ENCODE peak calls at places on chromosomes 7 and 10, in four cellular contexts. One of them, this sample, is unnamed.

GRCh38 chr10:110566472-110567200 is 859 bp upstream of the SMC3 start:
- DNase-seq in lung: no peak
- DNase-seq in stimulated activated CD8-positive, alpha-beta memory T cell treated with anti-CD3 and anti-CD28 coated beads, Interleukin-12 subunit alpha, Interleukin-12 subunit beta, amount 100 ng/mL, for 4 hours: no peak
- DNase-seq in AG08395: peak
- DNase-seq in this sample: no peak

GRCh38 chr7:69803699-69804516 is 205.6 kb downstream of the AUTS2 start:
- DNase-seq in lung: no peak
- DNase-seq in stimulated activated CD8-positive, alpha-beta memory T cell treated with anti-CD3 and anti-CD28 coated beads, Interleukin-12 subunit alpha, Interleukin-12 subunit beta, amount 100 ng/mL, for 4 hours: no peak
- DNase-seq in AG08395: no peak
- DNase-seq in this sample: no peak

GRCh38 chr7:178444-178843 is 13.9 kb upstream of the FAM20C start:
- DNase-seq in lung: no peak
- DNase-seq in stimulated activated CD8-positive, alpha-beta memory T cell treated with anti-CD3 and anti-CD28 coated beads, Interleukin-12 subunit alpha, Interleukin-12 subunit beta, amount 100 ng/mL, for 4 hours: no peak
- DNase-seq in AG08395: no peak
- DNase-seq in this sample: no peak

GRCh38 chr7:93245525-93246432 is 13.6 kb downstream of the VPS50 start:
- DNase-seq in lung: no peak
- DNase-seq in stimulated activated CD8-positive, alpha-beta memory T cell treated with anti-CD3 and anti-CD28 coated beads, Interleukin-12 subunit alpha, Interleukin-12 subunit beta, amount 100 ng/mL, for 4 hours: no peak
- DNase-seq in AG08395: peak
- DNase-seq in this sample: no peak

GRCh38 chr10:73886085-73886529 is 11.8 kb upstream of the CAMK2G start:
- DNase-seq in lung: peak
- DNase-seq in stimulated activated CD8-positive, alpha-beta memory T cell treated with anti-CD3 and anti-CD28 coated beads, Interleukin-12 subunit alpha, Interleukin-12 subunit beta, amount 100 ng/mL, for 4 hours: peak
- DNase-seq in AG08395: peak
- DNase-seq in this sample: peak

GRCh38 chr10:63711866-63712716 is 190.9 kb downstream of the REEP3 start:
- DNase-seq in lung: peak
- DNase-seq in stimulated activated CD8-positive, alpha-beta memory T cell treated with anti-CD3 and anti-CD28 coated beads, Interleukin-12 subunit alpha, Interleukin-12 subunit beta, amount 100 ng/mL, for 4 hours: no peak
- DNase-seq in AG08395: peak
- DNase-seq in this sample: no peak

GRCh38 chr10:131757285-131758058 is 143.3 kb upstream of the PPP2R2D start:
- DNase-seq in lung: no peak
- DNase-seq in stimulated activated CD8-positive, alpha-beta memory T cell treated with anti-CD3 and anti-CD28 coated beads, Interleukin-12 subunit alpha, Interleukin-12 subunit beta, amount 100 ng/mL, for 4 hours: no peak
- DNase-seq in AG08395: no peak
- DNase-seq in this sample: no peak

GRCh38 chr10:61605221-61605620 is 57.5 kb upstream of the CABCOCO1 start:
- DNase-seq in lung: no peak
- DNase-seq in stimulated activated CD8-positive, alpha-beta memory T cell treated with anti-CD3 and anti-CD28 coated beads, Interleukin-12 subunit alpha, Interleukin-12 subunit beta, amount 100 ng/mL, for 4 hours: no peak
- DNase-seq in AG08395: no peak
- DNase-seq in this sample: no peak

GRCh38 chr7:102426268-102427031 is 6.9 kb upstream of the ORAI2 start:
- DNase-seq in lung: no peak
- DNase-seq in stimulated activated CD8-positive, alpha-beta memory T cell treated with anti-CD3 and anti-CD28 coated beads, Interleukin-12 subunit alpha, Interleukin-12 subunit beta, amount 100 ng/mL, for 4 hours: peak
- DNase-seq in AG08395: no peak
- DNase-seq in this sample: peak

GRCh38 chr7:125125315-125125714 is 195.7 kb upstream of the POT1 start:
- DNase-seq in lung: no peak
- DNase-seq in stimulated activated CD8-positive, alpha-beta memory T cell treated with anti-CD3 and anti-CD28 coated beads, Interleukin-12 subunit alpha, Interleukin-12 subunit beta, amount 100 ng/mL, for 4 hours: no peak
- DNase-seq in AG08395: no peak
- DNase-seq in this sample: no peak

GRCh38 chr10:16348891-16349290 is 87.9 kb upstream of the PTER start:
- DNase-seq in lung: no peak
- DNase-seq in stimulated activated CD8-positive, alpha-beta memory T cell treated with anti-CD3 and anti-CD28 coated beads, Interleukin-12 subunit alpha, Interleukin-12 subunit beta, amount 100 ng/mL, for 4 hours: no peak
- DNase-seq in AG08395: no peak
- DNase-seq in this sample: no peak

GRCh38 chr7:52779004-52779403 is 256.4 kb upstream of the POM121L12 start:
- DNase-seq in lung: no peak
- DNase-seq in stimulated activated CD8-positive, alpha-beta memory T cell treated with anti-CD3 and anti-CD28 coated beads, Interleukin-12 subunit alpha, Interleukin-12 subunit beta, amount 100 ng/mL, for 4 hours: no peak
- DNase-seq in AG08395: no peak
- DNase-seq in this sample: no peak

GRCh38 chr10:89793649-89794254 is 92.4 kb downstream of the KIF20B start:
- DNase-seq in lung: no peak
- DNase-seq in stimulated activated CD8-positive, alpha-beta memory T cell treated with anti-CD3 and anti-CD28 coated beads, Interleukin-12 subunit alpha, Interleukin-12 subunit beta, amount 100 ng/mL, for 4 hours: no peak
- DNase-seq in AG08395: peak
- DNase-seq in this sample: no peak

GRCh38 chr10:23291551-23292334 is 52.9 kb downstream of the C10orf67 start:
- DNase-seq in lung: no peak
- DNase-seq in stimulated activated CD8-positive, alpha-beta memory T cell treated with anti-CD3 and anti-CD28 coated beads, Interleukin-12 subunit alpha, Interleukin-12 subunit beta, amount 100 ng/mL, for 4 hours: no peak
- DNase-seq in AG08395: no peak
- DNase-seq in this sample: no peak

GRCh38 chr10:99958287-99958686 is 51.5 kb downstream of the DNMBP start:
- DNase-seq in lung: no peak
- DNase-seq in stimulated activated CD8-positive, alpha-beta memory T cell treated with anti-CD3 and anti-CD28 coated beads, Interleukin-12 subunit alpha, Interleukin-12 subunit beta, amount 100 ng/mL, for 4 hours: no peak
- DNase-seq in AG08395: no peak
- DNase-seq in this sample: no peak

GRCh38 chr7:117950601-117951278 is 77.5 kb upstream of the CTTNBP2 start:
- DNase-seq in lung: no peak
- DNase-seq in stimulated activated CD8-positive, alpha-beta memory T cell treated with anti-CD3 and anti-CD28 coated beads, Interleukin-12 subunit alpha, Interleukin-12 subunit beta, amount 100 ng/mL, for 4 hours: no peak
- DNase-seq in AG08395: no peak
- DNase-seq in this sample: no peak